ENCODE peak calls at places on chromosome 19, in four cellular contexts. A, N, L and I are unnamed samples.

GRCh38 chr19:46783670-46784069 is 4.7 kb downstream of the SLC1A5 start:
- DNase-seq in N (no peak), A (no peak), L (no peak), I (no peak)

GRCh38 chr19:20238025-20238623 is 71.1 kb downstream of the ZNF486 start:
- DNase-seq in A (no peak), N (peak; percentile 80), L (peak; percentile 97), I (peak; percentile 85)

GRCh38 chr19:10086032-10086903 is at the start of gene SHFL:
- DNase-seq in N (peak; percentile 95), L (peak; percentile 81), A (no peak), I (peak; percentile 52)

GRCh38 chr19:46015961-46016425 is 6.9 kb downstream of the PGLYRP1 start:
- DNase-seq in A (no peak), L (no peak), N (peak; percentile 61), I (no peak)

GRCh38 chr19:3986260-3987041 is 1.2 kb upstream of the EEF2 start:
- DNase-seq in N (peak; percentile 68), L (peak; percentile 89), A (peak; percentile 45), I (peak; percentile 65)

GRCh38 chr19:33815410-33816340 is 19.0 kb downstream of the KCTD15 start:
- DNase-seq in N (peak; percentile 55), L (no peak), A (no peak), I (peak; percentile 26)

GRCh38 chr19:52961981-52962380 is 700 bp downstream of the ZNF816 start:
- DNase-seq in L (peak; percentile 4), A (no peak), N (no peak), I (peak; percentile 11)

GRCh38 chr19:29653398-29653797 is 11.9 kb upstream of the PLEKHF1 start:
- DNase-seq in N (no peak), A (no peak), L (no peak), I (no peak)

GRCh38 chr19:2735374-2735773 is 4.4 kb downstream of the SLC39A3 start:
- DNase-seq in N (no peak), A (no peak), L (no peak), I (no peak)

GRCh38 chr19:19113040-19113541 is 25.2 kb downstream of the TMEM161A start:
- DNase-seq in N (peak; percentile 62), A (no peak), L (peak; percentile 21), I (no peak)

GRCh38 chr19:32570081-32570785 is 10.8 kb upstream of the PDCD5 start:
- DNase-seq in A (no peak), L (peak; percentile 42), N (peak; percentile 75), I (peak; percentile 49)

GRCh38 chr19:18489627-18490184 is 32.2 kb downstream of the ELL start:
- DNase-seq in N (no peak), A (no peak), L (no peak), I (no peak)

GRCh38 chr19:47243776-47244547 is 12.4 kb upstream of the CCDC9 start:
- DNase-seq in A (peak; percentile 87), N (peak; percentile 91), L (peak; percentile 97), I (peak; percentile 92)

GRCh38 chr19:33443638-33444195 is 70.2 kb downstream of the CEBPG start:
- DNase-seq in A (no peak), N (no peak), L (no peak), I (no peak)

GRCh38 chr19:29909545-29909944 is 32.5 kb upstream of the URI1 start:
- DNase-seq in N (no peak), A (no peak), L (no peak), I (no peak)

GRCh38 chr19:3129112-3129511 is 6.7 kb upstream of the GNA15 start:
- DNase-seq in N (no peak), A (no peak), L (peak; percentile 52), I (peak; percentile 38)

GRCh38 chr19:58361900-58362271 is 665 bp downstream of the ZNF497 start:
- DNase-seq in L (no peak), N (peak; percentile 83), A (no peak), I (no peak)

GRCh38 chr19:4967738-4968461 is 1.0 kb upstream of the KDM4B start:
- DNase-seq in A (no peak), N (no peak), L (no peak), I (no peak)

GRCh38 chr19:46862974-46863632 is 2.3 kb downstream of the ARHGAP35 start:
- DNase-seq in N (no peak), L (no peak), A (no peak), I (no peak)

GRCh38 chr19:10142701-10143375 is 23.1 kb upstream of the EIF3G start:
- DNase-seq in A (no peak), N (no peak), L (no peak), I (no peak)

GRCh38 chr19:48290923-48291700 is 21.2 kb downstream of the ZNF114 start:
- DNase-seq in A (no peak), N (peak; percentile 86), L (peak; percentile 52), I (peak; percentile 63)

GRCh38 chr19:29576761-29577661 is 29.1 kb upstream of the POP4 start:
- DNase-seq in A (no peak), N (no peak), L (no peak), I (peak; percentile 43)

GRCh38 chr19:41421314-41421713 is 5.9 kb downstream of the B3GNT8 start:
- DNase-seq in L (no peak), A (no peak), N (no peak), I (no peak)

GRCh38 chr19:46546194-46546896 is 50.7 kb upstream of the PNMA8B start:
- DNase-seq in A (no peak), N (peak; percentile 62), L (peak; percentile 29), I (peak; percentile 54)

GRCh38 chr19:45403781-45404556 is 900 bp downstream of the PPP1R13L start:
- DNase-seq in N (peak; percentile 64), L (peak; percentile 79), A (peak; percentile 75), I (peak; percentile 60)

GRCh38 chr19:49430172-49430677 is 5.0 kb downstream of the GFY start:
- DNase-seq in L (no peak), A (no peak), N (no peak), I (no peak)

GRCh38 chr19:48481846-48482639 is 12.9 kb downstream of the CYTH2 start:
- DNase-seq in A (no peak), N (no peak), L (no peak), I (no peak)

GRCh38 chr19:47781590-47782318 is 3.3 kb downstream of the SELENOW start:
- DNase-seq in L (no peak), N (no peak), A (no peak), I (no peak)

GRCh38 chr19:48970923-48971395 is 5.8 kb downstream of the FTL start:
- DNase-seq in L (peak; percentile 90), N (peak; percentile 87), A (no peak), I (no peak)

GRCh38 chr19:5150902-5151741 is 182.2 kb downstream of the KDM4B start:
- DNase-seq in A (no peak), L (no peak), N (peak; percentile 32), I (no peak)

GRCh38 chr19:45526143-45526542 is 18.9 kb downstream of the VASP start:
- DNase-seq in A (no peak), N (peak; percentile 91), L (peak; percentile 28), I (peak; percentile 55)

GRCh38 chr19:54444737-54445136 is 4.3 kb upstream of the LENG8 start:
- DNase-seq in L (no peak), A (no peak), N (no peak), I (no peak)

GRCh38 chr19:55264531-55264930 is 5.7 kb upstream of the PPP6R1 start:
- DNase-seq in A (no peak), N (no peak), L (no peak), I (no peak)

GRCh38 chr19:58562126-58563033 is 4.0 kb upstream of the UBE2M start:
- DNase-seq in N (peak; percentile 60), L (no peak), A (no peak), I (peak; percentile 45)

GRCh38 chr19:17248011-17248776 is 2.5 kb upstream of the NR2F6 start:
- DNase-seq in A (peak; percentile 54), N (no peak), L (no peak), I (no peak)

GRCh38 chr19:18940791-18941627 is at the start of gene HOMER3:
- DNase-seq in N (peak; percentile 99), A (no peak), L (peak; percentile 80), I (no peak)

GRCh38 chr19:36449059-36449670 is 30.7 kb upstream of the ZFP82 start:
- DNase-seq in L (no peak), A (no peak), N (no peak), I (no peak)

GRCh38 chr19:49515767-49516166 is 3.3 kb downstream of the FCGRT start:
- DNase-seq in N (no peak), L (peak; percentile 13), A (no peak), I (no peak)

GRCh38 chr19:5074830-5075394 is 106.0 kb downstream of the KDM4B start:
- DNase-seq in A (no peak), L (no peak), N (no peak), I (no peak)

GRCh38 chr19:50633973-50634372 is 5.7 kb downstream of the SYT3 start:
- DNase-seq in L (no peak), A (no peak), N (no peak), I (no peak)

GRCh38 chr19:50636317-50637085 is 3.2 kb downstream of the SYT3 start:
- DNase-seq in A (no peak), L (no peak), N (no peak), I (no peak)

GRCh38 chr19:50640368-50640767 is 687 bp upstream of the SYT3 start:
- DNase-seq in A (no peak), N (no peak), L (no peak), I (no peak)

GRCh38 chr19:50639121-50640112 is at the start of gene SYT3:
- DNase-seq in A (no peak), L (no peak), N (peak; percentile 95), I (no peak)

GRCh38 chr19:50638576-50638975 is 1.1 kb downstream of the SYT3 start:
- DNase-seq in L (no peak), A (no peak), N (no peak), I (no peak)
- H3K4me2 ChIP-seq in L (no peak overlapping the region), A (no peak overlapping the region), N (peak overlapping the region; percentile 96), I (no peak overlapping the region)

GRCh38 chr19:1070576-1070930 is 3.6 kb downstream of the ARHGAP45 start:
- DNase-seq in N (no peak), A (no peak), L (no peak), I (no peak)
- H2AFZ ChIP-seq in N (no peak overlapping the region), A (no peak overlapping the region), L (no peak overlapping the region), I (no peak overlapping the region)

DNA sequence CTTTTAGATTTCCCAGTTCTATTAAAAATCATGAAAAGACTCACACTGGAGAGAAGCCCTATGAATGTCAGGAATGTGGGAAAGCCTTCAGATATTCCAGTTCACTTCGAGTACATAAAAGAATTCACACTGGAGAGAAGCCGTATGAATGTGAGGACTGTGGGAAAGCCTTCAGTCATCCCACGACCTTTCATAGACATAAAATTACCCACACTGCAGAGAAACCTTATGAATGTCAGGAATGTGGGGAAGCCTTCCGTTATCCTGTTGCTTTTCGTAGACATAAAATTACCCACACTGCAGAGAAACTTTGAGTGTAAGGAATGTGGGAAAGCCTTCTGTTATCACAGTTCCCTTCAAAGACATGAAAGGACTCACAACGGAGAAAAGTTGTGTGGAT is 55.2 kb downstream of the ZNF627 start:
- DNase-seq in A (no peak), L (no peak), N (no peak), I (no peak)
- H3K9me3 ChIP-seq in A (peaks cover 10% of the 10 kb centered on the region), L (no peaks in the 10 kb centered on the region), N (peaks cover 24% of the 10 kb centered on the region), I (peaks cover 51% of the 10 kb centered on the region)

GRCh38 chr19:43767316-43767715 is 12.6 kb upstream of the SMG9 start:
- DNase-seq in N (no peak), A (no peak), L (no peak), I (no peak)

GRCh38 chr19:43765109-43765876 is 10.5 kb upstream of the SMG9 start:
- DNase-seq in N (no peak), L (peak; percentile 88), A (peak; percentile 95), I (peak; percentile 98)

GRCh38 chr19:43768273-43769050 is 12.3 kb downstream of the KCNN4 start:
- DNase-seq in A (no peak), L (no peak), N (no peak), I (no peak)

GRCh38 chr19:43767818-43768217 is 13.0 kb downstream of the KCNN4 start:
- DNase-seq in N (no peak), L (no peak), A (no peak), I (no peak)

GRCh38 chr19:43766755-43767043 is 11.9 kb upstream of the SMG9 start:
- DNase-seq in L (no peak), A (no peak), N (no peak), I (no peak)
- H3K4me2 ChIP-seq in L (peak overlapping the region; percentile 81), A (no peak overlapping the region), N (no peak overlapping the region), I (no peak overlapping the region)